ENCODE peak calls at places on chromosomes 2 and 18, in four cellular contexts. W, I, D and V are unnamed samples.

GRCh38 chr2:974454-974853 is 23.8 kb downstream of the SNTG2 start:
- DNase-seq in W (no peak), I (no peak), D (peak; percentile 76), V (no peak)

GRCh38 chr2:99863914-99864273 is 278.5 kb downstream of the AFF3 start:
- DNase-seq in W (no peak), I (no peak), D (peak; percentile 64), V (no peak)

GRCh38 chr2:239544141-239544800 is 143.5 kb upstream of the HDAC4 start:
- DNase-seq in W (no peak), I (no peak), D (no peak), V (peak; percentile 12)

GRCh38 chr18:50659091-50660003 is 99.5 kb downstream of the MAPK4 start:
- DNase-seq in W (no peak), I (peak; percentile 33), D (peak; percentile 59), V (no peak)

GRCh38 chr2:12120281-12121150 is 374.1 kb downstream of the LPIN1 start:
- DNase-seq in W (no peak), I (peak; percentile 92), D (peak; percentile 85), V (peak; percentile 60)

GRCh38 chr2:236261452-236261851 is 2.8 kb downstream of the ASB18 start:
- DNase-seq in W (no peak), I (no peak), D (peak; percentile 29), V (peak; percentile 38)

GRCh38 chr18:5841518-5841917 is 53.8 kb downstream of the TMEM200C start:
- DNase-seq in W (no peak), I (peak; percentile 1), D (no peak), V (peak; percentile 1)

GRCh38 chr2:53452957-53453748 is 314.5 kb upstream of the CHAC2 start:
- DNase-seq in W (no peak), I (no peak), D (no peak), V (peak; percentile 16)

GRCh38 chr2:14944562-14945346 is 312.2 kb downstream of the LRATD1 start:
- DNase-seq in W (no peak), I (peak; percentile 40), D (peak; percentile 8), V (peak; percentile 23)

GRCh38 chr2:54000524-54000923 is 29.7 kb upstream of the PSME4 start:
- DNase-seq in W (no peak), I (peak; percentile 23), D (no peak), V (peak; percentile 15)

GRCh38 chr2:118202707-118203303 is 114.5 kb downstream of the INSIG2 start:
- DNase-seq in W (peak; percentile 18), I (peak; percentile 59), D (peak; percentile 35), V (peak; percentile 29)